ENCODE peak calls at places on chromosomes 12 and 14, in seven cellular contexts. V is WERI-Rb-1, K is EL, M is left ventricle myocardium superior, O is ELR, U is LoVo, B is SK-MEL-5. T is an unnamed sample.
A peak's percentile ranks its signal among the peaks of the same experiment; 100 is the strongest.

GRCh38 chr14:36524874-36525745 is 5.1 kb upstream of the NKX2-1 start:
- DNase-seq in V (no peak), K (peak; percentile 13), M (no peak), O (peak; percentile 43), U (no peak), B (peak; percentile 71), T (peak; percentile 94)

GRCh38 chr14:98510392-98510791 is 761.6 kb downstream of the BCL11B start:
- DNase-seq in V (no peak), K (no peak), M (no peak), O (no peak), U (no peak), B (no peak), T (no peak)

GRCh38 chr14:99654235-99655000 is 9.5 kb downstream of the HHIPL1 start:
- DNase-seq in V (peak; percentile 84), K (peak; percentile 59), M (peak; percentile 62), O (peak; percentile 45), U (no peak), B (peak; percentile 52), T (peak; percentile 37)

GRCh38 chr12:15393995-15394394 is 71.7 kb downstream of the PTPRO start:
- DNase-seq in V (no peak), K (no peak), M (no peak), O (no peak), U (no peak), B (no peak), T (no peak)

GRCh38 chr14:47278233-47278842 is 397.1 kb downstream of the MDGA2 start:
- DNase-seq in V (peak; percentile 81), K (no peak), M (no peak), O (no peak), U (peak; percentile 31), B (peak; percentile 78), T (peak; percentile 80)

GRCh38 chr12:12716151-12716844 is 870 bp upstream of the CDKN1B start:
- DNase-seq in V (no peak), K (peak; percentile 49), M (no peak), O (peak; percentile 51), U (peak; percentile 26), B (no peak), T (peak; percentile 34)

GRCh38 chr14:77485901-77486678 is 12.5 kb downstream of the ISM2 start:
- DNase-seq in V (no peak), K (peak; percentile 75), M (no peak), O (peak; percentile 91), U (no peak), B (no peak), T (no peak)

GRCh38 chr12:76520348-76520747 is 39.2 kb downstream of the OSBPL8 start:
- DNase-seq in V (no peak), K (no peak), M (no peak), O (peak; percentile 2), U (no peak), B (no peak), T (no peak)

T was measured in GM23338.